ENCODE peak calls at places on chromosomes 1 and 21, in ten cellular contexts. N, F, J, G, L, B, X, W, M and Q are unnamed samples.

GRCh38 chr1:24329797-24330543 is 10.8 kb downstream of the GRHL3 start:
- DNase-seq in J (no peak), B (no peak), M (no peak), W (peak), N (no peak), X (no peak), G (no peak), L (no peak), F (peak), Q (no peak)

GRCh38 chr21:35048706-35049617 is at the start of gene RUNX1:
- DNase-seq in L (peak), M (no peak), B (peak), X (peak), W (peak), F (peak), J (no peak), G (peak), N (no peak), Q (no peak)

GRCh38 chr1:77421504-77422233 is 139.8 kb downstream of the AK5 start:
- DNase-seq in B (no peak), J (no peak), M (no peak), X (no peak), N (no peak), G (no peak), F (no peak), W (no peak), L (no peak), Q (no peak)

GRCh38 chr1:97508653-97509218 is 412.1 kb downstream of the DPYD start:
- DNase-seq in G (no peak), J (no peak), F (no peak), B (no peak), M (no peak), X (no peak), L (no peak), W (no peak), N (no peak), Q (no peak)

GRCh38 chr1:231106347-231106746 is 55.5 kb upstream of the TRIM67 start:
- DNase-seq in X (no peak), J (no peak), L (no peak), F (peak), W (peak), N (no peak), B (no peak), M (no peak), G (no peak), Q (no peak)

GRCh38 chr1:66564250-66564649 is 30.3 kb downstream of the SGIP1 start:
- DNase-seq in X (no peak), J (no peak), G (no peak), L (no peak), M (no peak), F (peak), W (peak), N (peak), B (no peak), Q (no peak)

GRCh38 chr21:15520811-15521643 is 208.8 kb upstream of the USP25 start:
- DNase-seq in N (no peak), X (no peak), J (peak), B (no peak), L (no peak), W (peak), F (no peak), M (no peak), G (no peak), Q (no peak)

GRCh38 chr21:38140192-38140905 is 116.4 kb upstream of the KCNJ15 start:
- DNase-seq in W (peak), X (no peak), M (no peak), G (no peak), N (peak), B (no peak), L (no peak), J (no peak), F (peak), Q (no peak)

GRCh38 chr1:111045033-111045722 is 81.5 kb upstream of the LRIF1 start:
- DNase-seq in W (no peak), J (no peak), F (peak), N (no peak), L (no peak), X (no peak), B (no peak), G (no peak), M (no peak), Q (no peak)

GRCh38 chr1:9530320-9530719 is 8.9 kb upstream of the SLC25A33 start:
- DNase-seq in N (no peak), J (no peak), W (no peak), G (no peak), F (no peak), L (no peak), X (no peak), B (no peak), M (no peak), Q (no peak)

GRCh38 chr1:72115290-72115689 is 167.0 kb downstream of the NEGR1 start:
- DNase-seq in M (no peak), J (no peak), G (no peak), B (no peak), F (no peak), N (no peak), X (no peak), W (no peak), L (no peak), Q (no peak)

GRCh38 chr1:17662296-17662695 is 92.8 kb upstream of the ACTL8 start:
- DNase-seq in J (no peak), F (no peak), B (no peak), M (no peak), N (no peak), X (no peak), G (no peak), L (no peak), W (no peak), Q (no peak)

GRCh38 chr1:181936269-181936668 is 125.2 kb downstream of the ZNF648 start:
- DNase-seq in X (no peak), G (no peak), L (no peak), B (no peak), M (no peak), W (no peak), N (no peak), J (no peak), F (no peak), Q (no peak)

GRCh38 chr1:4691766-4692405 is 37.5 kb downstream of the AJAP1 start:
- DNase-seq in L (no peak), J (no peak), F (no peak), N (no peak), B (no peak), W (no peak), M (no peak), G (no peak), X (no peak), Q (no peak)

GRCh38 chr1:114122891-114123621 is 30.6 kb downstream of the SYT6 start:
- DNase-seq in B (no peak), M (no peak), X (no peak), J (peak), G (no peak), L (no peak), F (peak), N (peak), W (peak), Q (no peak)

GRCh38 chr21:19256934-19257660 is 853.5 kb upstream of the TMPRSS15 start:
- DNase-seq in J (peak), X (no peak), L (no peak), G (no peak), M (no peak), F (no peak), B (no peak), N (no peak), W (no peak), Q (no peak)

GRCh38 chr1:203009185-203009584 is 2.0 kb downstream of the TMEM183A start:
- DNase-seq in N (no peak), L (no peak), B (no peak), W (peak), X (no peak), F (no peak), G (no peak), J (no peak), M (no peak), Q (no peak)

GRCh38 chr1:234729566-234729965 is 119.6 kb upstream of the IRF2BP2 start:
- DNase-seq in B (no peak), F (peak), G (no peak), X (no peak), M (no peak), N (no peak), W (peak), J (no peak), L (no peak), Q (no peak)

GRCh38 chr1:100580446-100580845 is 42.5 kb downstream of the GPR88 start:
- DNase-seq in X (no peak), W (peak), N (no peak), J (no peak), B (no peak), F (peak), M (no peak), L (no peak), G (no peak), Q (no peak)

DNA sequence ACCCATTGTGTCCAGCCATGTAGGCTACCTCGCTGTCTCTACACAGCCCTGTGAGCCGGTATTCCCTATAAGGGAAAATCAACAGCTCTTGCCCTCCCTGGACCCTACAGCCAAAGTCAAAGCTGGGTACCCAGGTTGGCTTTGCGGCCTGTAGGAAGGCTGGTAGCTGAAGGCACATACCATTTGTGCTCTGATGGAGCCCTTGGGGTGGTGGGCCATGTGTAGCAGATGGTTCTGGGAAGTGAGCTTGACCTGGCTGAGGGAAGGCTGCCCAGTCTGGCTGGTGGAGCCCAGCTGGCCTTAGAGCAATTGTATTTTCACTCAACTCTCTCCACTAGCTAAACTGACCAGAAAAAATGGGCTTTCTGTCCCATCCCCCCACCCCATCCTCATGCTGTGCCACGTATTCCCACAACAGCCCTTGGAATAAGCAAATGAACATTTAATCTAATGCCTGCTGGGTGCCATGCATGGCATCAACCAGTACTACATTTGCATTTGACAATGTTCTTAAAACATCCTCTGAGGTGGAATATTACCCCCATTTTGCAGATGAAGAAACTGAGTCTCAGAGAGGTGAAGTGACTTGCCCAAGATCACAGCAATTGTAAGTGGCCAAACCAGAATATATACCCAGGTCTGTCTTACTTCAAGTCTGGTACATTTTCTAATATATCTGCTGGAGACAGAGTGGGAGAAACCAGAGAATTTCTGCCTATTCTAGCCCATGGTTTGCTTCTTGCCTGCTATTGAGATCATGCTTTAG is 56.8 kb downstream of the NDUFS5 start:
- DNase-seq in B (no peak), N (no peak), W (no peak), M (no peak), X (no peak), G (no peak), L (no peak), F (no peak), J (no peak), Q (no peak)
- H3K4me3 ChIP-seq in B (no peak), N (no peak), W (no peak), M (no peak), X (no peak), G (no peak), L (no peak), F (no peak), J (peak), Q (no peak)

GRCh38 chr21:46206163-46207005 is 22.1 kb upstream of the SPATC1L start:
- DNase-seq in N (no peak), F (no peak), M (no peak), J (no peak), L (no peak), B (no peak), X (no peak), G (no peak), W (no peak), Q (no peak)

GRCh38 chr21:46208761-46209721 is 19.5 kb downstream of the LSS start:
- DNase-seq in X (no peak), W (no peak), B (no peak), M (no peak), G (no peak), N (no peak), F (no peak), J (no peak), L (no peak), Q (no peak)

GRCh38 chr21:46205766-46206162 is 21.5 kb upstream of the SPATC1L start:
- DNase-seq in B (no peak), J (no peak), M (no peak), L (no peak), X (no peak), W (no peak), G (no peak), F (no peak), N (no peak), Q (no peak)

GRCh38 chr21:46207006-46207919 is 21.3 kb downstream of the LSS start:
- DNase-seq in M (no peak), F (no peak), B (no peak), J (no peak), X (no peak), L (no peak), W (no peak), G (no peak), N (no peak), Q (no peak)

GRCh38 chr21:46207920-46208571 is 20.5 kb downstream of the LSS start:
- DNase-seq in N (no peak), W (no peak), X (no peak), L (no peak), G (no peak), M (no peak), F (no peak), B (no peak), J (no peak), Q (no peak)
- H3K4me3 ChIP-seq in N (no peak), W (no peak), X (no peak), L (no peak), G (no peak), M (no peak), F (no peak), B (no peak), J (no peak), Q (no peak)

GRCh38 chr1:155242805-155243358 is 12.4 kb downstream of the ENTREP3 start:
- DNase-seq in F (no peak), X (no peak), M (no peak), B (no peak), L (no peak), N (no peak), W (no peak), J (no peak), G (no peak), Q (no peak)
- H3K4me3 ChIP-seq in F (peak), X (peak), M (peak), B (no peak), L (no peak), N (no peak), W (no peak), J (peak), G (no peak), Q (no peak)

DNA sequence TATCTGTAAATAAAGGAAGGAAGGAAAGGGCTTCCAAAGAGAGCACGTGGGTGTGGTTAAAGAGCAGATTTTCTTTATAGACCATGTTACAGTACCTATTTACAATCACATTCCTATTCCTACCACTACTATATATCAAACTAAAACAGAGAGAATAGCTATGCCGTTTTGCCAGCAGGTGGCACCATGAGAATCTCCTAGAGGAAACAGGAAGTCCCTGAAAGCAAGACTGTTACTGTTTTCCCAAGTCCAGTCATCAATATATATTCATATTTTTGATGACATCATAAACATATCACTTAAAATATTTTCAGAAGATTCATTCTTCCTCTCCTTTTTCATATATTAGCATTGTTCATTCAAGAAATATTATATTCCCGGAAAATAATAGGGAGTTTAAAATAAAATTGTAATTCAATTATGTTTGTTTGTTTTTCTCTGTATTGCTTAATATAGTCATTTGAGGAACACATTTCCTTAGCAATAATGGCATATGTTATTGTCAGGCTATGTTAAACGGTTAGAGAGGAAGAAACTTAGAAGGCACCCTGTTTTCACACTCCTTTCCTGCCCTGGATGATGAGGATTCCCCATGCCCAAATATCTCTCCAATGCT is 6.6 kb downstream of the CCDC190 start:
- DNase-seq in M (no peak), G (peak), X (no peak), W (peak), J (peak), F (peak), L (peak), B (peak), N (peak), Q (peak)
- H3K4me3 ChIP-seq in M (no peak), G (no peak), X (no peak), W (no peak), J (no peak), F (no peak), L (no peak), B (no peak), N (no peak), Q (no peak)